ENCODE peak calls at places on chromosomes 1 and 21, in eight cellular contexts. P is HS-27A, Q is cardiac fibroblast, K is ecto neural progenitor cell, B is cardiac muscle cell, U is NCI-H748 treated with DMSO at 0.1 percent for 48 hours, J is nephron progenitor cell, X is RWPE1. Y is an unnamed sample.

GRCh38 chr1:31368611-31369107 is 4.2 kb downstream of the FABP3 start:
- DNase-seq in P (no peak), Q (no peak), K (no peak), B (no peak), U (no peak), J (no peak), X (no peak), Y (no peak)

GRCh38 chr1:37561794-37562132 is 5.0 kb downstream of the DNALI1 start:
- DNase-seq in P (no peak), Q (peak), K (no peak), B (peak), U (no peak), J (peak), X (peak), Y (peak)

GRCh38 chr1:202689082-202689481 is 21.2 kb downstream of the SYT2 start:
- DNase-seq in P (no peak), Q (no peak), K (no peak), B (no peak), U (no peak), J (no peak), X (no peak), Y (no peak)

GRCh38 chr1:167492509-167492910 is 25.8 kb downstream of the CD247 start:
- DNase-seq in P (no peak), Q (no peak), K (no peak), B (no peak), U (no peak), J (no peak), X (no peak), Y (no peak)

GRCh38 chr1:22753396-22754083 is 42.9 kb downstream of the EPHB2 start:
- DNase-seq in P (no peak), Q (peak), K (no peak), B (peak), U (no peak), J (peak), X (no peak), Y (no peak)

GRCh38 chr1:212428496-212428895 is 4.2 kb upstream of the NENF start:
- DNase-seq in P (no peak), Q (peak), K (no peak), B (peak), U (no peak), J (no peak), X (no peak), Y (no peak)

GRCh38 chr1:156126043-156126700 is 11.7 kb downstream of the LMNA start:
- DNase-seq in P (peak), Q (peak), K (no peak), B (peak), U (no peak), J (peak), X (peak), Y (peak)

GRCh38 chr1:9099555-9099954 is 29.3 kb downstream of the GPR157 start:
- DNase-seq in P (no peak), Q (no peak), K (no peak), B (no peak), U (no peak), J (no peak), X (no peak), Y (no peak)

GRCh38 chr1:185574139-185574835 is 159.9 kb upstream of the HMCN1 start:
- DNase-seq in P (no peak), Q (no peak), K (no peak), B (no peak), U (no peak), J (no peak), X (peak), Y (no peak)

GRCh38 chr1:103371234-103371633 is 154.3 kb upstream of the RNPC3 start:
- DNase-seq in P (peak), Q (peak), K (no peak), B (peak), U (no peak), J (no peak), X (no peak), Y (no peak)

GRCh38 chr21:42351626-42352432 is 1.0 kb upstream of the TFF2 start:
- DNase-seq in P (no peak), Q (no peak), K (no peak), B (no peak), U (no peak), J (no peak), X (no peak), Y (no peak)

GRCh38 chr1:55378582-55378981 is 163.4 kb upstream of the USP24 start:
- DNase-seq in P (no peak), Q (peak), K (peak), B (peak), U (no peak), J (peak), X (peak), Y (peak)

GRCh38 chr1:71364236-71364635 is 283.4 kb upstream of the ZRANB2 start:
- DNase-seq in P (no peak), Q (peak), K (no peak), B (peak), U (no peak), J (no peak), X (no peak), Y (no peak)

GRCh38 chr1:150563340-150564038 is 14.3 kb downstream of the ADAMTSL4 start:
- DNase-seq in P (no peak), Q (peak), K (no peak), B (peak), U (no peak), J (no peak), X (no peak), Y (peak)

GRCh38 chr21:33128538-33128937 is 58.6 kb downstream of the OLIG1 start:
- DNase-seq in P (no peak), Q (no peak), K (no peak), B (no peak), U (no peak), J (no peak), X (no peak), Y (no peak)

Y was measured in BE2C.